ENCODE peak calls at places on chromosomes 3 and 15, in seven cellular contexts. One of them, this sample, is unnamed.

GRCh38 chr3:94616833-94617232 is 554.0 kb downstream of the NSUN3 start:
- DNase-seq in hepatic stellate cell: no peak
- DNase-seq in neural crest cell: no peak
- DNase-seq in GM20000: no peak
- DNase-seq in cerebellar nuclear complex: no peak
- DNase-seq in stimulated activated CD4-positive, alpha-beta T cell treated with anti-CD3 and anti-CD28 coated beads, TNF-alpha, amount 100 ng/mL, for 4 hours: no peak
- DNase-seq in activated CD4-positive, CD25-positive, alpha-beta regulatory T cell: no peak
- DNase-seq in this sample: no peak

GRCh38 chr15:75238150-75238549 is 20.0 kb upstream of the GOLGA6C start:
- DNase-seq in hepatic stellate cell: no peak
- DNase-seq in neural crest cell: no peak
- DNase-seq in GM20000: peak
- DNase-seq in cerebellar nuclear complex: no peak
- DNase-seq in stimulated activated CD4-positive, alpha-beta T cell treated with anti-CD3 and anti-CD28 coated beads, TNF-alpha, amount 100 ng/mL, for 4 hours: no peak
- DNase-seq in activated CD4-positive, CD25-positive, alpha-beta regulatory T cell: no peak
- DNase-seq in this sample: no peak

GRCh38 chr15:91970142-91970541 is 116.6 kb downstream of the SLCO3A1 start:
- DNase-seq in hepatic stellate cell: peak
- DNase-seq in neural crest cell: no peak
- DNase-seq in GM20000: no peak
- DNase-seq in cerebellar nuclear complex: no peak
- DNase-seq in stimulated activated CD4-positive, alpha-beta T cell treated with anti-CD3 and anti-CD28 coated beads, TNF-alpha, amount 100 ng/mL, for 4 hours: no peak
- DNase-seq in activated CD4-positive, CD25-positive, alpha-beta regulatory T cell: no peak
- DNase-seq in this sample: no peak

GRCh38 chr3:188792788-188793187 is 379.0 kb upstream of the TPRG1 start:
- DNase-seq in hepatic stellate cell: peak
- DNase-seq in neural crest cell: peak
- DNase-seq in GM20000: no peak
- DNase-seq in cerebellar nuclear complex: no peak
- DNase-seq in stimulated activated CD4-positive, alpha-beta T cell treated with anti-CD3 and anti-CD28 coated beads, TNF-alpha, amount 100 ng/mL, for 4 hours: no peak
- DNase-seq in activated CD4-positive, CD25-positive, alpha-beta regulatory T cell: no peak
- DNase-seq in this sample: no peak

GRCh38 chr3:57729339-57730039 is 26.6 kb upstream of the SLMAP start:
- DNase-seq in hepatic stellate cell: no peak
- DNase-seq in neural crest cell: no peak
- DNase-seq in GM20000: no peak
- DNase-seq in cerebellar nuclear complex: no peak
- DNase-seq in stimulated activated CD4-positive, alpha-beta T cell treated with anti-CD3 and anti-CD28 coated beads, TNF-alpha, amount 100 ng/mL, for 4 hours: no peak
- DNase-seq in activated CD4-positive, CD25-positive, alpha-beta regulatory T cell: no peak
- DNase-seq in this sample: no peak

GRCh38 chr3:151816091-151816604 is 2.2 kb downstream of the AADAC start:
- DNase-seq in hepatic stellate cell: peak
- DNase-seq in neural crest cell: no peak
- DNase-seq in GM20000: no peak
- DNase-seq in cerebellar nuclear complex: no peak
- DNase-seq in stimulated activated CD4-positive, alpha-beta T cell treated with anti-CD3 and anti-CD28 coated beads, TNF-alpha, amount 100 ng/mL, for 4 hours: no peak
- DNase-seq in activated CD4-positive, CD25-positive, alpha-beta regulatory T cell: no peak
- DNase-seq in this sample: no peak

GRCh38 chr3:164460851-164461250 is 617.4 kb downstream of the SI start:
- DNase-seq in hepatic stellate cell: no peak
- DNase-seq in neural crest cell: no peak
- DNase-seq in GM20000: no peak
- DNase-seq in cerebellar nuclear complex: no peak
- DNase-seq in stimulated activated CD4-positive, alpha-beta T cell treated with anti-CD3 and anti-CD28 coated beads, TNF-alpha, amount 100 ng/mL, for 4 hours: no peak
- DNase-seq in activated CD4-positive, CD25-positive, alpha-beta regulatory T cell: no peak
- DNase-seq in this sample: no peak

GRCh38 chr3:127760361-127760760 is 62.0 kb downstream of the MGLL start:
- DNase-seq in hepatic stellate cell: no peak
- DNase-seq in neural crest cell: no peak
- DNase-seq in GM20000: no peak
- DNase-seq in cerebellar nuclear complex: peak
- DNase-seq in stimulated activated CD4-positive, alpha-beta T cell treated with anti-CD3 and anti-CD28 coated beads, TNF-alpha, amount 100 ng/mL, for 4 hours: no peak
- DNase-seq in activated CD4-positive, CD25-positive, alpha-beta regulatory T cell: no peak
- DNase-seq in this sample: no peak

GRCh38 chr15:101175396-101175795 is 76.5 kb downstream of the CHSY1 start:
- DNase-seq in hepatic stellate cell: no peak
- DNase-seq in neural crest cell: no peak
- DNase-seq in GM20000: no peak
- DNase-seq in cerebellar nuclear complex: no peak
- DNase-seq in stimulated activated CD4-positive, alpha-beta T cell treated with anti-CD3 and anti-CD28 coated beads, TNF-alpha, amount 100 ng/mL, for 4 hours: no peak
- DNase-seq in activated CD4-positive, CD25-positive, alpha-beta regulatory T cell: no peak
- DNase-seq in this sample: no peak

GRCh38 chr3:15325228-15325627 is 7.2 kb downstream of the SH3BP5 start:
- DNase-seq in hepatic stellate cell: no peak
- DNase-seq in neural crest cell: no peak
- DNase-seq in GM20000: no peak
- DNase-seq in cerebellar nuclear complex: no peak
- DNase-seq in stimulated activated CD4-positive, alpha-beta T cell treated with anti-CD3 and anti-CD28 coated beads, TNF-alpha, amount 100 ng/mL, for 4 hours: no peak
- DNase-seq in activated CD4-positive, CD25-positive, alpha-beta regulatory T cell: no peak
- DNase-seq in this sample: peak

GRCh38 chr3:129793947-129794318 is 99.6 kb downstream of the TMCC1 start:
- DNase-seq in hepatic stellate cell: no peak
- DNase-seq in neural crest cell: peak
- DNase-seq in GM20000: peak
- DNase-seq in cerebellar nuclear complex: no peak
- DNase-seq in stimulated activated CD4-positive, alpha-beta T cell treated with anti-CD3 and anti-CD28 coated beads, TNF-alpha, amount 100 ng/mL, for 4 hours: no peak
- DNase-seq in activated CD4-positive, CD25-positive, alpha-beta regulatory T cell: no peak
- DNase-seq in this sample: peak

GRCh38 chr15:41115652-41116115 is 396 bp downstream of the INO80 start:
- DNase-seq in hepatic stellate cell: no peak
- DNase-seq in neural crest cell: no peak
- DNase-seq in GM20000: no peak
- DNase-seq in cerebellar nuclear complex: no peak
- DNase-seq in stimulated activated CD4-positive, alpha-beta T cell treated with anti-CD3 and anti-CD28 coated beads, TNF-alpha, amount 100 ng/mL, for 4 hours: peak
- DNase-seq in activated CD4-positive, CD25-positive, alpha-beta regulatory T cell: peak
- DNase-seq in this sample: peak

GRCh38 chr3:160003520-160004128 is 15.0 kb downstream of the IL12A start:
- DNase-seq in hepatic stellate cell: peak
- DNase-seq in neural crest cell: peak
- DNase-seq in GM20000: peak
- DNase-seq in cerebellar nuclear complex: no peak
- DNase-seq in stimulated activated CD4-positive, alpha-beta T cell treated with anti-CD3 and anti-CD28 coated beads, TNF-alpha, amount 100 ng/mL, for 4 hours: no peak
- DNase-seq in activated CD4-positive, CD25-positive, alpha-beta regulatory T cell: peak
- DNase-seq in this sample: no peak

GRCh38 chr3:67459131-67459530 is 195.3 kb downstream of the SUCLG2 start:
- DNase-seq in hepatic stellate cell: no peak
- DNase-seq in neural crest cell: no peak
- DNase-seq in GM20000: no peak
- DNase-seq in cerebellar nuclear complex: no peak
- DNase-seq in stimulated activated CD4-positive, alpha-beta T cell treated with anti-CD3 and anti-CD28 coated beads, TNF-alpha, amount 100 ng/mL, for 4 hours: no peak
- DNase-seq in activated CD4-positive, CD25-positive, alpha-beta regulatory T cell: no peak
- DNase-seq in this sample: no peak

GRCh38 chr3:81490541-81491288 is 270.7 kb downstream of the GBE1 start:
- DNase-seq in hepatic stellate cell: peak
- DNase-seq in neural crest cell: peak
- DNase-seq in GM20000: peak
- DNase-seq in cerebellar nuclear complex: no peak
- DNase-seq in stimulated activated CD4-positive, alpha-beta T cell treated with anti-CD3 and anti-CD28 coated beads, TNF-alpha, amount 100 ng/mL, for 4 hours: peak
- DNase-seq in activated CD4-positive, CD25-positive, alpha-beta regulatory T cell: peak
- DNase-seq in this sample: peak

GRCh38 chr3:168071535-168071934 is 24.2 kb downstream of the GOLIM4 start:
- DNase-seq in hepatic stellate cell: peak
- DNase-seq in neural crest cell: no peak
- DNase-seq in GM20000: no peak
- DNase-seq in cerebellar nuclear complex: no peak
- DNase-seq in stimulated activated CD4-positive, alpha-beta T cell treated with anti-CD3 and anti-CD28 coated beads, TNF-alpha, amount 100 ng/mL, for 4 hours: no peak
- DNase-seq in activated CD4-positive, CD25-positive, alpha-beta regulatory T cell: no peak
- DNase-seq in this sample: no peak

GRCh38 chr15:39248204-39248603 is 332.7 kb upstream of the THBS1 start:
- DNase-seq in hepatic stellate cell: no peak
- DNase-seq in neural crest cell: no peak
- DNase-seq in GM20000: no peak
- DNase-seq in cerebellar nuclear complex: no peak
- DNase-seq in stimulated activated CD4-positive, alpha-beta T cell treated with anti-CD3 and anti-CD28 coated beads, TNF-alpha, amount 100 ng/mL, for 4 hours: no peak
- DNase-seq in activated CD4-positive, CD25-positive, alpha-beta regulatory T cell: no peak
- DNase-seq in this sample: no peak